ENCODE peak calls at places on chromosomes 11 and 22, in five cellular contexts. K, M, Z, Y and V are unnamed samples.

GRCh38 chr11:201936-202335 is 5.3 kb downstream of the BET1L start:
- DNase-seq in K (no peak), M (no peak), Z (no peak), Y (no peak), V (peak)

GRCh38 chr22:48929276-48929790 is 898.3 kb downstream of the BRD1 start:
- DNase-seq in K (no peak), M (no peak), Z (no peak), Y (no peak), V (no peak)

GRCh38 chr11:128179049-128179448 is 408.3 kb downstream of the ETS1 start:
- DNase-seq in K (no peak), M (no peak), Z (no peak), Y (no peak), V (no peak)

GRCh38 chr22:46147471-46148267 is 2.7 kb upstream of the PPARA start:
- DNase-seq in K (no peak), M (no peak), Z (no peak), Y (peak), V (no peak)

GRCh38 chr22:17334983-17335382 is 34.3 kb upstream of the CECR2 start:
- DNase-seq in K (no peak), M (no peak), Z (no peak), Y (no peak), V (no peak)

GRCh38 chr11:120126543-120126942 is 11.4 kb downstream of the TRIM29 start:
- DNase-seq in K (no peak), M (peak), Z (no peak), Y (no peak), V (no peak)

GRCh38 chr11:68766786-68767185 is 15.5 kb upstream of the TESMIN start:
- DNase-seq in K (no peak), M (no peak), Z (no peak), Y (no peak), V (no peak)

GRCh38 chr22:27719535-27720227 is 81.9 kb downstream of the MN1 start:
- DNase-seq in K (no peak), M (peak), Z (peak), Y (peak), V (no peak)

GRCh38 chr11:22346283-22346682 is 8.1 kb downstream of the SLC17A6 start:
- DNase-seq in K (no peak), M (no peak), Z (no peak), Y (no peak), V (no peak)

GRCh38 chr22:32695451-32695891 is 106.0 kb upstream of the TIMP3 start:
- DNase-seq in K (no peak), M (no peak), Z (peak), Y (peak), V (no peak)

GRCh38 chr11:64088159-64089026 is 52.7 kb downstream of the FLRT1 start:
- DNase-seq in K (no peak), M (peak), Z (peak), Y (peak), V (peak)

GRCh38 chr22:37775785-37776638 is 31.7 kb upstream of the GCAT start:
- DNase-seq in K (no peak), M (no peak), Z (no peak), Y (no peak), V (no peak)

GRCh38 chr11:112499153-112499907 is 238.7 kb upstream of the PLET1 start:
- DNase-seq in K (no peak), M (no peak), Z (no peak), Y (no peak), V (peak)

GRCh38 chr22:40541300-40541699 is 95.2 kb downstream of the MRTFA start:
- DNase-seq in K (peak), M (no peak), Z (no peak), Y (no peak), V (no peak)

GRCh38 chr22:41975299-41976069 is 6.2 kb downstream of the SEPTIN3 start:
- DNase-seq in K (no peak), M (no peak), Z (no peak), Y (no peak), V (no peak)

GRCh38 chr22:19658967-19659804 is 55.1 kb upstream of the SEPTIN5 start:
- DNase-seq in K (no peak), M (no peak), Z (no peak), Y (no peak), V (no peak)

GRCh38 chr11:73281796-73282660 is 9.9 kb downstream of the P2RY6 start:
- DNase-seq in K (no peak), M (no peak), Z (no peak), Y (no peak), V (no peak)

GRCh38 chr22:46086577-46087335 is 63.6 kb upstream of the PPARA start:
- DNase-seq in K (no peak), M (peak), Z (no peak), Y (no peak), V (no peak)

GRCh38 chr11:123188508-123189165 is 6.4 kb downstream of the CLMP start:
- DNase-seq in K (no peak), M (no peak), Z (no peak), Y (no peak), V (no peak)

GRCh38 chr22:39689421-39689820 is 118.9 kb downstream of the CACNA1I start:
- DNase-seq in K (no peak), M (no peak), Z (no peak), Y (no peak), V (no peak)

GRCh38 chr11:94104734-94105133 is 23.9 kb upstream of the PANX1 start:
- DNase-seq in K (no peak), M (no peak), Z (no peak), Y (no peak), V (no peak)

GRCh38 chr11:202490-202889 is 4.7 kb downstream of the BET1L start:
- DNase-seq in K (no peak), M (no peak), Z (no peak), Y (no peak), V (no peak)

GRCh38 chr11:29448246-29448877 is 568.5 kb downstream of the KCNA4 start:
- DNase-seq in K (no peak), M (no peak), Z (peak), Y (no peak), V (peak)

GRCh38 chr11:14320020-14320419 is 39.0 kb downstream of the RRAS2 start:
- DNase-seq in K (peak), M (no peak), Z (no peak), Y (no peak), V (no peak)

GRCh38 chr11:123122341-123122740 is 60.4 kb upstream of the HSPA8 start:
- DNase-seq in K (no peak), M (no peak), Z (peak), Y (no peak), V (no peak)

GRCh38 chr11:62004473-62004872 is 37.0 kb upstream of the FTH1 start:
- DNase-seq in K (peak), M (no peak), Z (no peak), Y (no peak), V (no peak)

GRCh38 chr11:70109006-70109405 is 30.9 kb downstream of the ANO1 start:
- DNase-seq in K (no peak), M (no peak), Z (no peak), Y (no peak), V (no peak)

GRCh38 chr22:39384750-39385480 is 14.7 kb upstream of the TAB1 start:
- DNase-seq in K (no peak), M (peak), Z (peak), Y (peak), V (peak)

GRCh38 chr11:13761712-13762111 is 93.2 kb downstream of the FAR1 start:
- DNase-seq in K (no peak), M (no peak), Z (no peak), Y (no peak), V (no peak)

GRCh38 chr22:22928666-22929380 is 41.2 kb downstream of the IGLL5 start:
- DNase-seq in K (peak), M (peak), Z (no peak), Y (no peak), V (no peak)

GRCh38 chr11:11963842-11964773 is 44.3 kb downstream of the DKK3 start:
- DNase-seq in K (no peak), M (no peak), Z (no peak), Y (no peak), V (no peak)

GRCh38 chr22:42617155-42617983 is 2.7 kb upstream of the POLDIP3 start:
- DNase-seq in K (no peak), M (no peak), Z (no peak), Y (no peak), V (no peak)

GRCh38 chr11:12793506-12793905 is 119.3 kb downstream of the TEAD1 start:
- DNase-seq in K (no peak), M (no peak), Z (no peak), Y (no peak), V (no peak)

GRCh38 chr11:61598886-61599868 is 18.3 kb upstream of the SYT7 start:
- DNase-seq in K (no peak), M (no peak), Z (no peak), Y (no peak), V (peak)

GRCh38 chr11:61080986-61081590 is 21.2 kb upstream of the CD5 start:
- DNase-seq in K (no peak), M (no peak), Z (no peak), Y (no peak), V (no peak)

GRCh38 chr22:49308300-49308699 is 519.4 kb downstream of the BRD1 start:
- DNase-seq in K (no peak), M (no peak), Z (no peak), Y (no peak), V (no peak)

GRCh38 chr11:134684576-134684975 is 272.5 kb upstream of the B3GAT1 start:
- DNase-seq in K (no peak), M (no peak), Z (no peak), Y (no peak), V (no peak)

GRCh38 chr11:103877221-103877620 is 159.2 kb upstream of the DDI1 start:
- DNase-seq in K (no peak), M (no peak), Z (peak), Y (no peak), V (no peak)

DNA sequence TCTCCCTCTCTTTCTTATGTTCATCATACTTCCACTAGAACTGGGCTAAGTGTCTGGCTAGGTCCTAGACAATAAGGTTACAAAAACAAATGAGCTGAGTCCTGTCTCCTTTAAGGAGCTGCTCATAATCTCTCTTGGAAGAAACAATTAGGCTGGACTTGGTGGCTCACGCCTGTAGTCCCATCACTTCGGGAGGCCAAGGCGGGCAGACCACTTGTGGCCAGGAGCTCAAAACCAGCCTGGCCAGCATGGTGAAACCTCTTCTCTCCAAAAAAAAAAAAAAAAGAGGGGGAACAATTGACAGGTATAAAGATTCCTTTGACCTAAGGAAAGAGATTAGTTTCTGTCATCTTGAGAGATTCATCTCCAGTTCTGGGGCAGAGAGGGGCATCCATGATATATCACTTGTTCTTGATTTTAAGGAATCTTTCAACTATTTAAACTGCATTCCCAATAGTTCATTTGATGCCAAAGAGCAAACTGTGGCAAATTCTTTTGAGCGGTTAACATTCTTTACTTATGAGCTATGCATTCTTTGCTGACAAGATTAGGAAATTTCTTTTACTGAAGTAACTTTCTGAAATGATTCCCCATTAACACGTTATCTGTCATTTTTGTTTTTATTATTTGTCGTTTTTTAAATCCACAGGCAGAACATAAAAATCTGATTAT is 125.5 kb downstream of the C11orf87 start:
- DNase-seq in K (no peak), M (no peak), Z (no peak), Y (no peak), V (no peak)
- TF ChIP-seq ESRRA in K (no peak), M (no peak), Z (no peak), Y (no peak), V (no peak)

GRCh38 chr22:44037519-44038370 is 13.6 kb downstream of the PARVB start:
- DNase-seq in K (no peak), M (no peak), Z (peak), Y (no peak), V (no peak)
- TF ChIP-seq ESRRA in K (no peak), M (no peak), Z (peak), Y (no peak), V (no peak)

GRCh38 chr11:86990079-86990478 is 34.9 kb upstream of the FZD4 start:
- DNase-seq in K (no peak), M (no peak), Z (no peak), Y (no peak), V (no peak)

GRCh38 chr11:86988351-86988881 is 33.2 kb upstream of the FZD4 start:
- DNase-seq in K (no peak), M (no peak), Z (no peak), Y (no peak), V (no peak)

GRCh38 chr11:86987687-86988086 is 32.5 kb upstream of the FZD4 start:
- DNase-seq in K (no peak), M (no peak), Z (no peak), Y (no peak), V (no peak)

GRCh38 chr11:86991341-86991740 is 36.1 kb upstream of the FZD4 start:
- DNase-seq in K (no peak), M (no peak), Z (no peak), Y (no peak), V (no peak)

GRCh38 chr11:86990520-86990919 is 35.3 kb upstream of the FZD4 start:
- DNase-seq in K (no peak), M (no peak), Z (peak), Y (peak), V (no peak)
- TF ChIP-seq ESRRA in K (no peak), M (no peak), Z (no peak), Y (no peak), V (no peak)

GRCh38 chr11:93034031-93034430 is 64.6 kb downstream of the MTNR1B start:
- DNase-seq in K (no peak), M (no peak), Z (no peak), Y (peak), V (no peak)
- TF ChIP-seq ESRRA in K (no peak), M (no peak), Z (no peak), Y (no peak), V (no peak)